ENCODE peak calls at places on chromosomes 1 and 21, in four cellular contexts. I, F, E and X are unnamed samples.
A peak's percentile ranks its signal among the peaks of the same experiment; 100 is the strongest.

GRCh38 chr1:70893381-70893780 is 154.2 kb downstream of the PTGER3 start:
- DNase-seq in I (no peak), F (no peak), E (no peak), X (no peak)

GRCh38 chr1:11227106-11228077 is 35.0 kb downstream of the MTOR start:
- DNase-seq in I (no peak), F (no peak), E (no peak), X (no peak)

GRCh38 chr1:183374825-183375224 is 43.4 kb downstream of the NMNAT2 start:
- DNase-seq in I (no peak), F (no peak), E (no peak), X (no peak)

GRCh38 chr1:41918450-41919043 is at the start of gene HIVEP3:
- DNase-seq in I (no peak), F (no peak), E (peak; percentile 36), X (peak; percentile 33)

GRCh38 chr1:208047975-208048374 is 137.1 kb upstream of the CD34 start:
- DNase-seq in I (no peak), F (peak; percentile 54), E (no peak), X (no peak)

GRCh38 chr1:79004916-79005315 is 1.6 kb downstream of the ADGRL4 start:
- DNase-seq in I (no peak), F (no peak), E (no peak), X (no peak)

GRCh38 chr1:10031461-10031860 is 1.3 kb upstream of the UBE4B start:
- DNase-seq in I (no peak), F (no peak), E (peak; percentile 83), X (peak; percentile 82)

GRCh38 chr1:84370831-84371394 is 27.4 kb upstream of the DNASE2B start:
- DNase-seq in I (no peak), F (no peak), E (peak; percentile 92), X (peak; percentile 89)

GRCh38 chr1:112061852-112062451 is 72.5 kb upstream of the KCND3 start:
- DNase-seq in I (no peak), F (no peak), E (no peak), X (no peak)

GRCh38 chr1:167127661-167128060 is 33.8 kb downstream of the STYXL2 start:
- DNase-seq in I (no peak), F (no peak), E (no peak), X (no peak)

GRCh38 chr1:241934181-241934815 is 23.3 kb upstream of the BECN2 start:
- DNase-seq in I (no peak), F (no peak), E (no peak), X (no peak)

GRCh38 chr1:58783090-58783992 is 506 bp downstream of the JUN start:
- DNase-seq in I (no peak), F (peak; percentile 66), E (peak; percentile 43), X (peak; percentile 17)

GRCh38 chr1:185360714-185361113 is 43.7 kb upstream of the IVNS1ABP start:
- DNase-seq in I (no peak), F (no peak), E (no peak), X (no peak)

GRCh38 chr1:2789164-2789985 is 12.1 kb downstream of the TTC34 start:
- DNase-seq in I (no peak), F (no peak), E (no peak), X (no peak)

GRCh38 chr1:73674945-73675561 is 522.9 kb downstream of the LRRIQ3 start:
- DNase-seq in I (no peak), F (no peak), E (no peak), X (no peak)

GRCh38 chr1:156551866-156552265 is 20.5 kb downstream of the IQGAP3 start:
- DNase-seq in I (no peak), F (no peak), E (no peak), X (peak; percentile 63)

GRCh38 chr1:70093250-70093975 is 112.0 kb downstream of the LRRC40 start:
- DNase-seq in I (no peak), F (no peak), E (no peak), X (no peak)

GRCh38 chr1:5379176-5379759 is 613.0 kb downstream of the NPHP4 start:
- DNase-seq in I (no peak), F (no peak), E (no peak), X (no peak)

GRCh38 chr1:154306151-154306550 is 14.7 kb upstream of the AQP10 start:
- DNase-seq in I (no peak), F (no peak), E (no peak), X (no peak)

GRCh38 chr1:153389978-153390879 is 644 bp downstream of the S100A8 start:
- DNase-seq in I (no peak), F (no peak), E (no peak), X (no peak)

GRCh38 chr1:207345644-207346561 is 24.4 kb downstream of the CD55 start:
- DNase-seq in I (no peak), F (no peak), E (no peak), X (no peak)

GRCh38 chr1:183551924-183552323 is 38.3 kb downstream of the NCF2 start:
- DNase-seq in I (no peak), F (no peak), E (no peak), X (no peak)

GRCh38 chr1:27637052-27637451 is 2.1 kb upstream of the FGR start:
- DNase-seq in I (no peak), F (no peak), E (no peak), X (no peak)

GRCh38 chr1:12166834-12167492 is at the start of gene TNFRSF1B:
- DNase-seq in I (peak; percentile 63), F (peak; percentile 82), E (no peak), X (peak; percentile 50)

GRCh38 chr1:178086294-178087255 is 7.3 kb upstream of the RASAL2 start:
- DNase-seq in I (no peak), F (no peak), E (peak; percentile 30), X (no peak)

GRCh38 chr1:37995773-37996379 is 6.1 kb upstream of the SF3A3 start:
- DNase-seq in I (no peak), F (peak; percentile 76), E (peak; percentile 81), X (no peak)

GRCh38 chr21:33383056-33383888 is 19.9 kb upstream of the IFNGR2 start:
- DNase-seq in I (peak; percentile 57), F (no peak), E (peak; percentile 52), X (peak; percentile 100)